ENCODE peak calls at places on chromosomes 2 and 18, in eight cellular contexts. X, T, Z, G, P, S, V and H are unnamed samples.

GRCh38 chr2:161825429-161825828 is 201.2 kb downstream of the SLC4A10 start:
- DNase-seq in T (no peak), P (no peak), G (no peak), Z (no peak), X (no peak), V (peak; percentile 26), S (no peak), H (no peak)

GRCh38 chr18:46550609-46551008 is 106.4 kb downstream of the LOXHD1 start:
- DNase-seq in V (no peak), X (no peak), P (no peak), T (no peak), S (no peak), Z (no peak), G (no peak), H (no peak)

GRCh38 chr2:32877587-32878162 is 69.1 kb upstream of the LTBP1 start:
- DNase-seq in P (no peak), G (no peak), X (no peak), S (no peak), T (no peak), Z (no peak), V (no peak), H (no peak)

GRCh38 chr2:58896600-58896999 is 655.5 kb upstream of the FANCL start:
- DNase-seq in X (no peak), V (no peak), S (no peak), G (no peak), Z (peak; percentile 75), P (no peak), T (no peak), H (no peak)

GRCh38 chr2:120932472-120932871 is 196.8 kb downstream of the GLI2 start:
- DNase-seq in G (no peak), Z (no peak), S (no peak), X (no peak), T (no peak), P (no peak), V (no peak), H (no peak)

GRCh38 chr2:102601730-102602129 is 17.6 kb upstream of the SLC9A2 start:
- DNase-seq in S (no peak), G (no peak), V (no peak), X (no peak), T (no peak), Z (no peak), P (no peak), H (no peak)

GRCh38 chr2:75522543-75523312 is 38.0 kb downstream of the EVA1A start:
- DNase-seq in P (no peak), X (no peak), S (no peak), T (no peak), G (no peak), Z (no peak), V (peak; percentile 27), H (no peak)

GRCh38 chr2:15169326-15170038 is 391.7 kb downstream of the NBAS start:
- DNase-seq in X (no peak), G (no peak), V (peak; percentile 93), P (no peak), Z (peak; percentile 91), S (peak; percentile 65), T (peak; percentile 89), H (peak; percentile 65)

DNA sequence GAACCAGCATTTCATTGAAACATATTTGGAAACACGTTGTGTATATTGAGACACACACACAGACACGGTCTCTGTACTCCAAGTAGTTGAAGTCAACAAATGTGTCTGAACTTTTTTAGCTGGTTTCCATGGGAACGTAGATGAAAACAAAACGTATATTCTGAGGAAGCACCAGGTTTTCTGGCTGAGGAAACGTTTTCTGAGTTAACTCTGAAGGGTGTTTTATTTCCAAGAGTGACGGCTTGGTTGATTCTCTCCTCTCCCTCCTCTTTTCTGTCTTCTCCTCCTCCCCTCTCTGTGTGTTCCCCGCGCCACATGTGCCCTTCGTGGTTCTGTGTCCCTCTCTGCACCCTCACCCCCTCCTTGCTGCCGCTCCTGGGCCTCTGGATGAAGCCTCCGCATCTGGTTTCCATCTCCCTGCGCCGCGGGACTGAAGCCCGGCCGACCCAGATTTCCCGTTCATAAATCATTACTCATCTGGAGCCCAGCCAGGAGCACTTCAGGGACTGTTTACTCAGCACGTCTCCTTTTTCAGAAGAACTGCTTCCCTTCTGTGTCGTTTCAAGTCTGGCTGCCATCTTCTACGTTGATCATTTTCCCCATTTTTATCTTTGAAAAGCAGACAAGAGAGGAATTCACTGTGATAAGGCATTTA is 122.7 kb downstream of the COL6A3 start:
- DNase-seq in P (peak; percentile 96), X (peak; percentile 81), V (peak; percentile 95), Z (peak; percentile 100), S (peak; percentile 94), G (peak; percentile 90), T (peak; percentile 88), H (peak; percentile 97)
- H3K4me3 ChIP-seq in P (no peak overlapping the region), X (no peak overlapping the region), V (no peak overlapping the region), Z (no peak overlapping the region), S (no peak overlapping the region), G (peak overlapping the region; percentile 52), T (peak overlapping the region; percentile 6), H (peak overlapping the region; percentile 50)

GRCh38 chr2:238060542-238061309 is at the start of gene SCLY:
- DNase-seq in P (peak; percentile 98), V (peak; percentile 99), X (peak; percentile 98), S (peak; percentile 97), G (peak; percentile 84), Z (peak; percentile 99), T (peak; percentile 99), H (peak; percentile 99)

GRCh38 chr2:238061310-238062202 is 755 bp downstream of the SCLY start:
- DNase-seq in Z (peak; percentile 38), X (peak; percentile 46), S (peak; percentile 43), V (peak; percentile 48), G (no peak), T (peak; percentile 49), P (peak; percentile 18), H (no peak)

GRCh38 chr2:238060096-238060541 is 682 bp upstream of the SCLY start:
- DNase-seq in Z (peak; percentile 45), S (peak; percentile 18), G (no peak), P (no peak), X (no peak), V (no peak), T (no peak), H (no peak)

GRCh38 chr2:238055841-238056240 is 5.0 kb upstream of the SCLY start:
- DNase-seq in Z (no peak), S (no peak), T (no peak), X (no peak), G (no peak), V (no peak), P (no peak), H (no peak)

DNA sequence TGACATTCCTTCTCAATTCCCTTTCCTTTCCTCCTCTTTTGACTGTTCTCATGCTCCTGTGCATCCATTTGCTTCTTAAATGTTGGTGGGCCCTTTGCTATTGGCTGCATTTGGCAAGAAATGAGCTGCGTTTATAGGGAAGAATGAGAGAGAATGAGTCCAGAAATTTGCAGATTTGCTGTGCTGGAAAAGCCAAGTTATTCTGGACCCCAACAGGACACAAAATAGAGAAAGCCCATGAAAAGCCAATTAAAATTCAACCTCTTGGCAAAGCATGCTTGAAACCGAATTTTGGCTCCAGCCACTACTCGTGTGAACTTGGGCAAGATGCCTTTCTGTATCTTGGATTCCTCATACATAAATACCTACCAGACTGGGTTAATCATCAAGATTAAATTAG is 1.3 kb upstream of the SCLY start:
- DNase-seq in P (no peak), V (no peak), T (no peak), Z (no peak), X (no peak), G (no peak), S (no peak), H (no peak)
- H3K4me3 ChIP-seq in P (no peak overlapping the region), V (peak overlapping the region; percentile 83), T (peak overlapping the region; percentile 97), Z (peak overlapping the region; percentile 81), X (peak overlapping the region; percentile 72), G (peak overlapping the region; percentile 80), S (no peak overlapping the region), H (peak overlapping the region; percentile 87)

GRCh38 chr2:36965751-36966369 is 476 bp downstream of the STRN start:
- DNase-seq in V (peak; percentile 32), G (peak; percentile 16), X (peak; percentile 76), Z (peak; percentile 14), T (peak; percentile 12), S (peak; percentile 63), P (peak; percentile 50), H (peak; percentile 75)

GRCh38 chr2:36963106-36963505 is 3.2 kb downstream of the STRN start:
- DNase-seq in Z (no peak), S (no peak), V (peak; percentile 92), X (no peak), T (peak; percentile 26), P (no peak), G (no peak), H (no peak)

GRCh38 chr2:36965196-36965595 is 1.1 kb downstream of the STRN start:
- DNase-seq in X (no peak), T (peak; percentile 3), Z (peak; percentile 8), V (no peak), S (no peak), G (no peak), P (no peak), H (no peak)

GRCh38 chr2:36963734-36964133 is 2.6 kb downstream of the STRN start:
- DNase-seq in S (no peak), T (no peak), V (no peak), Z (no peak), X (no peak), G (no peak), P (no peak), H (no peak)

DNA sequence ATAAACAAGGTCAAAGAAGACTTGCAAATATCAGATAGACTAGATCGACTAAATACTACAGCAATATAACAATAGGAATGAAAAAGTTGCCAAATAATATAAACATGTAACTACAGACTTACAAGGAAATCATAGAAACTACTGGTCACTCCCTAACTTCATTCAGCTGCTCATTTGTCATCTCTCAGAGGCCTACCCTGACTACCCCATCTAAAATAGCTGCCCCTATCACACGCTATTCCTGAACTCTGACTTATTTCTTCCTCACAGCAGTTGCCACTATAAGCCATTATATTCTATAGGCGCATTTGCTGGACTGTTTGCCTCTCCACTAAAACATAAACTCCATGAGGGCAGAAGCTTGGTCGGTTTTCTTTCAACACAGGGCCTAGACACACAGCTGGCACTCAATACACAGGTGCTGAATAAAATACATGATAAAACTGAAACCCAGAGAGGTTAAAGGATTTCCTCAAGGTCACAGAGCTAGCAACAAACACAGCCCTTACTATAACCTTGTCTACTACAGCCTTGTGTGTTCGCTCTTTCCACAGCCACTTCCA is 1.8 kb downstream of the STRN start:
- DNase-seq in Z (no peak), S (no peak), X (no peak), T (peak; percentile 9), V (peak; percentile 47), P (no peak), G (no peak), H (no peak)
- H3K4me3 ChIP-seq in Z (no peak overlapping the region), S (no peak overlapping the region), X (peak overlapping the region; percentile 70), T (peak overlapping the region; percentile 76), V (peak overlapping the region; percentile 83), P (no peak overlapping the region), G (peak overlapping the region; percentile 99), H (peak overlapping the region; percentile 84)

DNA sequence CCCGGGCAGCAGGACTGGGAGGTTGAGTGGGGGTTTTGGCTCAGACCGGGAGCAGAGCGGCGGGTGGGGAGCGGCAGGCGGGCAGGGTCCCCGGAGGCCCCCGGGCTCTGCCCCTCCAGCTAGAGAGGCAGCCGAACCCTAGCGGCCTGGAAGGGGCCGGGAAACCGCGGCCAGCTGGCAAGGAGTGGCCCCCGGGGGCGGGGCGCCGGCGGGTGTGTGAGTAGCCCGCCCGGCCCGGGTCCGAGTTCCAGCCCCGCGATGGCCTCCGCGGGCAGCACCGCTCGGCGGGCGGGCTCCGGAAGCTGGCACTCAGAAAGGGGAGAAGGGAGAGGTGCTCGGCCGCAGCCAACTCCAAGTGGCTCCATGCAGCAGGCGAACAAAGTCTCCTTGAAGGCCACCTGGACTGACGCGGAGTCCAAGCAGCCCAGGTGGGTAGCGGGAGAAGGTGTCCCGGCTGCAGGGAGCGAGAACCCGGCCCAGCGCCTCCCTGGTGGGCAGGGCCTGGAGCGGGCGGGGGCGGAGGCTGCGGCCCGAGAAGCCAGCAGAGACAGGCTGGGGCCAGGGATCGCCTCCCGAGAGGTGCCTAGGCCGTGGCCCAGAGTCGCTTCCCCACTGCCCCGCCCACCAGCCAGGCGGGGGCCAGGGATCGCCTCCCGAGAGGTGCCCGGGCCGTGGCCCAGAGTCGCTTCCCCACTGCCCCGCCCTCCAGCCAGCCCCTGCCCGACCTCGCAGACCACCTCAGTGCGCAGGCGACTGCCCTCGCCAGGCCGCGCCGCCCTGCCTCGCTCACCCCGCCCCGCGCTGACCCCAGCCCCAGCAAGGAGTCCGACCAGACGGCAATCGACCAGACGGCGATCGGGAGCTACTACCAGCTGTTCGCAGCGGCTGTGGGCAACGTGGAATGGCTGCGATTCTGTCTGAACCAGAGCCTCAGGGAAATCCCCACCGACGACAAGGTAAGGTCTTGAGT is at the start of gene ANKRD53:
- DNase-seq in P (peak; percentile 69), X (peak; percentile 61), V (peak; percentile 40), G (no peak), T (peak; percentile 23), S (peak; percentile 24), Z (peak; percentile 13), H (peak; percentile 83)
- H3K4me3 ChIP-seq in P (no peak within 1 kb of the TSS), X (peak within 1 kb of the TSS; percentile 30), V (peak within 1 kb of the TSS; percentile 43), G (peak within 1 kb of the TSS; percentile 70), T (peak within 1 kb of the TSS; percentile 53), S (peak within 1 kb of the TSS; percentile 54), Z (peak within 1 kb of the TSS; percentile 51), H (peak within 1 kb of the TSS; percentile 75)